ENCODE peak calls at places on chromosomes 1 and 21, in ten cellular contexts. S is GM23338, E is HFF-Myc, P is A673, B is prostate gland, X is fibroblast of mammary gland, Z is tibial artery, M is dorsolateral prefrontal cortex, C is lung, V is epithelial cell of esophagus. Q is an unnamed sample.
A peak's percentile ranks its signal among the peaks of the same experiment; 100 is the strongest.

GRCh38 chr21:36461918-36462486 is 17.9 kb downstream of the CLDN14 start:
- DNase-seq in S (peak; percentile 33), E (no peak), P (no peak), B (no peak), X (no peak), Z (no peak), M (no peak), C (no peak), V (peak; percentile 77), Q (no peak)

GRCh38 chr1:25500694-25501093 is 42.7 kb upstream of the LDLRAP1 start:
- DNase-seq in S (no peak), E (no peak), P (no peak), B (peak; percentile 41), X (peak; percentile 19), Z (peak; percentile 35), M (no peak), C (no peak), V (no peak), Q (no peak)

GRCh38 chr1:183180213-183180612 is 5.9 kb upstream of the LAMC2 start:
- DNase-seq in S (no peak), E (peak; percentile 87), P (peak; percentile 73), B (peak; percentile 74), X (peak; percentile 91), Z (peak; percentile 57), M (peak; percentile 89), C (peak; percentile 72), V (peak; percentile 56), Q (peak; percentile 50)

GRCh38 chr1:83573776-83574175 is 425.2 kb downstream of the TTLL7 start:
- DNase-seq in S (no peak), E (no peak), P (no peak), B (no peak), X (no peak), Z (no peak), M (no peak), C (no peak), V (no peak), Q (no peak)

GRCh38 chr1:231338270-231339128 is at the start of gene SPRTN:
- DNase-seq in S (peak; percentile 94), E (no peak), P (peak; percentile 21), B (no peak), X (peak; percentile 26), Z (no peak), M (no peak), C (no peak), V (no peak), Q (peak; percentile 3)

GRCh38 chr21:33396966-33397365 is 6.2 kb upstream of the IFNGR2 start:
- DNase-seq in S (no peak), E (no peak), P (peak; percentile 28), B (no peak), X (peak; percentile 88), Z (no peak), M (no peak), C (no peak), V (peak; percentile 40), Q (no peak)

GRCh38 chr1:222702210-222702609 is 10.1 kb downstream of the AIDA start:
- DNase-seq in S (no peak), E (no peak), P (no peak), B (no peak), X (no peak), Z (no peak), M (no peak), C (no peak), V (no peak), Q (no peak)

GRCh38 chr1:60262701-60263100 is 189.1 kb upstream of the C1orf87 start:
- DNase-seq in S (no peak), E (no peak), P (no peak), B (no peak), X (peak; percentile 81), Z (no peak), M (no peak), C (no peak), V (no peak), Q (no peak)

GRCh38 chr1:211726467-211726866 is 51.0 kb upstream of the NEK2 start:
- DNase-seq in S (no peak), E (no peak), P (no peak), B (no peak), X (no peak), Z (no peak), M (no peak), C (no peak), V (no peak), Q (no peak)
- TF ChIP-seq CTCF in S (no peak), E (no peak), P (no peak), B (no peak), X (no peak), Z (no peak), M (no peak), C (no peak), V (no peak), Q (no peak)

GRCh38 chr1:27149084-27149483 is 5.8 kb downstream of the SLC9A1 start:
- DNase-seq in S (no peak), E (no peak), P (no peak), B (no peak), X (no peak), Z (no peak), M (no peak), C (no peak), V (no peak), Q (no peak)

GRCh38 chr1:27145934-27146354 is 9.0 kb downstream of the SLC9A1 start:
- DNase-seq in S (no peak), E (peak; percentile 40), P (peak; percentile 30), B (no peak), X (peak; percentile 89), Z (peak; percentile 43), M (no peak), C (no peak), V (peak; percentile 91), Q (no peak)

GRCh38 chr1:27148591-27148990 is 6.3 kb downstream of the SLC9A1 start:
- DNase-seq in S (no peak), E (no peak), P (no peak), B (no peak), X (no peak), Z (no peak), M (no peak), C (no peak), V (no peak), Q (no peak)

GRCh38 chr1:27149714-27150113 is 5.2 kb downstream of the SLC9A1 start:
- DNase-seq in S (no peak), E (no peak), P (no peak), B (no peak), X (no peak), Z (no peak), M (no peak), C (no peak), V (no peak), Q (no peak)

DNA sequence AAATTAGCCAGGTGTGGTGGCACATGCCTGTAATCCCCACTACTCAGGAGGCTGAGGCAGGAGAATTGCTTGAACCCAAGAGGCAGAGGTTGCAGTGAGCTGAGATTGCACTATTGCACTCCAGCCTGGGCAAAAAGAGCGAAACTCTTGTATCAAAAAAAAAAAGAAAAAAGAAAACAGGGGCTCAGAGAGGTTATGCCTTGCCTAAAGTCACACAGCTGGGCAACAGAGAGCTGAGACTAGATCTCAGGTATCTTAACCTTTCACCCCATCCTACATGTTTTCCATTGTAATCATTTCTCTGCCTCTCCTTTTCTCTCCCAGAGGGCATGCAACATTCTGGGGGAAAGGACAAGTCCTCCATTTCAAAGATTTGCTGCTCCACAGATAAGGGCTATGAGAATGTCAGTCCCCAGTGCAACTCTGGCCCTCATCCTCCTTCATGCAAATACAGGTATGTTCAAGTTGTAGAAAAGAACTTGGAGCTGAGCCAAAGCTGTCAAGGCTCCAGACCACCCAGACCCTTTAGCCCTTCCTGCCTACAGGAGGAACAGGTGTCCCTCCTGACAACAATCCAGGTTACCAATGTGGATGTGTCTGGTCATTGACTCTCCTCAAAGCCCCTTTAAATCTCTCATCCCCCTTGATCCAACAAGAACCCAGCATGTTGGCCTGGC is 6.9 kb downstream of the SLC9A1 start:
- DNase-seq in S (no peak), E (no peak), P (no peak), B (no peak), X (no peak), Z (no peak), M (no peak), C (no peak), V (no peak), Q (no peak)
- H3K4me3 ChIP-seq in S (no peak overlapping the region), E (no peak overlapping the region), P (no peak overlapping the region), B (no peak overlapping the region), X (no peak overlapping the region), Z (no peak overlapping the region), M (no peak overlapping the region), C (no peak overlapping the region), V (no peak overlapping the region), Q (no peak overlapping the region)

DNA sequence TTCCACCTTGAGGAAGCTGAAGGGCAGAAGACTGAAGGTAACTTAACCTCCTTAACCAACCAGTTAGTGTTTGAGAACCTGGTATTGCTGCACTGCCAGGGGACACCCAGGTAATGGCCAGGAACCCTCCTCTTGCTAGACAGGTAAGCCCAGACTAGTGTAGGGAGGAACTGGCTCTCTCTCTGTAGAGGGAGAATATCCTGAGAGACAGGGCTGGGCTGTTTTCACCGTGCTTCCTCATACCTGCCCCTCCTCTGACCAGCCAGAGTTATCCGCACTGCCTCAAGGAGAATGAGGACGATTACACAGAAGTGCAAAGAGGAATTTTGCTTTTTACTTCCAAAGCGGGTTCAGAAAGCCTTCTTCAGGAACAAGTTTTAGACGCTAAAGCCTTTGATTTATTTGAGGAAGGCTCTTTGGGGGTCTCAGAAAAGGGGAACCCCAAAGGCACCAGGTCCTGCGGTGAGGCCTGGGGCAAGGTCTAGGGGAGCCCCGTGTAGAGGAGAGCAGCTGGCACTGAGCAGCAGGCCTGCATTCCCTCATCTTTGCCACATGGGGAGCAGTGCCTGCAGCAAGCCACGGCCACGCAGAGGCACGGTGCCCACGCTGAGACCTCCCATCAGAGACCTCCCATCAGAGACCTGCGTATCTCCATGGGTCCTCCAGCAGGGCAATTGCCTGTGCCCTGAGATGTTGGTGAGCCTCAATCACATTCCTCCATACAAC is 13.5 kb downstream of the GNG4 start:
- DNase-seq in S (no peak), E (no peak), P (no peak), B (peak; percentile 74), X (no peak), Z (no peak), M (no peak), C (no peak), V (peak; percentile 79), Q (no peak)
- TF ChIP-seq CTCF in S (no peak), E (no peak), P (peak; percentile 16), B (no peak), X (no peak), Z (no peak), M (no peak), C (no peak), V (no peak), Q (no peak)

DNA sequence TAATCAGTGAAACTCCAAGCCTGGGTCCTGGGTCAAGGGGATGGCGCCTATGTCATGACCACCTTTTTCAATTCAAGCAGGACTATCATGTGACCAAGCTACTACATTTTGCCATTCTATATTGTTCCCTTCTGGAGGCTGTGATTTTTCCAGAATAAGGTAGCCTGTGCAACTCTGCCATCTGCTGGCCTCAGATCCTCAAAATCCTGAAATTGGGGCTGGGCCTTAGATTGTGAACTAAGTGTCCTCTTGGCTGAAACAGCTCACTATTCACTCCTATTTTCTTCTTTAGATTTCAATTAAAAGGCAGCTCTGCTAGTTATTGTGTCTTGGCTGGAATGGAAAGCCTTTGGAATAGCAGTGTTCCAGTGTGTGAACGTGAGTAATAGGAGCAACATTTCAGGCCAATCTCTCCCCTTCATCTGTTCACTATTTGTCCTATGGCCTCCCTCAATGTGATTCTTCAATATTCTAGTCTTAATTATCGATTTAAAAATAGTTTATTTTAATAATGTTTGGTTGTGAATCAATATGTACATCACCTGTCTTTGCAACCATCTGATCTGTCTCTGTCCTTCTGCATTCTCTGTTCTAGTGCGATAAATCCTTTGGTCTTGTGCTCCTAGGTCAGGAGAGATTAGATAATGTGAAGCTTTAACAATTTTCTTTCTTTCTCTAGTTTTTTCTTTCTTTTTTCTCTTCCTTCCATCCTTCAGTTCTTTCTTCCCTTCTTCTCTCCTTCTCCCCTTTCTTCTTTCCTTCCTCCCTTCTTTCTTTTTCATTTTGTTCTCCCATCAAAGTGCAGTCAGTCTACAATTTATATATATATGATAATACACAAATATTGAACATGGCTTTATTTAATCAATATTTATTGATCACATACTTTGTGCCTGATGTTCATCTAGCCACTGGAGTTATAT is 69.8 kb downstream of the CR1 start:
- DNase-seq in S (peak; percentile 57), E (no peak), P (peak; percentile 17), B (no peak), X (peak; percentile 12), Z (no peak), M (peak; percentile 11), C (no peak), V (peak; percentile 15), Q (peak; percentile 2)
- H3K4me3 ChIP-seq in S (no peak overlapping the region), E (no peak overlapping the region), P (no peak overlapping the region), B (no peak overlapping the region), X (no peak overlapping the region), Z (no peak overlapping the region), M (no peak overlapping the region), C (no peak overlapping the region), V (no peak overlapping the region), Q (no peak overlapping the region)

Q was measured in GM12865.